ENCODE peak calls at places on chromosomes 4 and X, in five cellular contexts. F is kidney epithelial cell, D is aorta, A is stomach, V is cardiac muscle cell. G is an unnamed sample. For H3K27me3, the result is how much of the 10 kb centered on the place peaks cover.

GRCh38 chr4:101527186-101527585 is 179.9 kb upstream of the PPP3CA start:
- DNase-seq in F (no peak), D (no peak), A (no peak), V (no peak), G (no peak)

GRCh38 chr4:176256921-176257320 is 12.1 kb downstream of the ASB5 start:
- DNase-seq in F (no peak), D (no peak), A (no peak), V (no peak), G (no peak)

GRCh38 chrX:134604701-134605271 is 53.5 kb downstream of the PLAC1 start:
- DNase-seq in F (no peak), D (no peak), A (peak), V (peak), G (no peak)

GRCh38 chr4:140049024-140049923 is 104.7 kb downstream of the MAML3 start:
- DNase-seq in F (no peak), D (no peak), A (peak), V (peak), G (peak)

GRCh38 chr4:74934016-74934821 is 1.3 kb downstream of the PARM1 start:
- DNase-seq in F (no peak), D (peak), A (peak), V (peak), G (peak)

GRCh38 chr4:21819086-21819485 is 129.5 kb downstream of the KCNIP4 start:
- DNase-seq in F (no peak), D (no peak), A (no peak), V (peak), G (no peak)

GRCh38 chr4:70996014-70996353 is 2.5 kb downstream of the DCK start:
- DNase-seq in F (no peak), D (no peak), A (no peak), V (no peak), G (no peak)

GRCh38 chr4:98780111-98780549 is 121.7 kb upstream of the TSPAN5 start:
- DNase-seq in F (no peak), D (no peak), A (no peak), V (peak), G (no peak)

GRCh38 chr4:53804719-53805118 is 213.4 kb upstream of the LNX1 start:
- DNase-seq in F (no peak), D (no peak), A (peak), V (no peak), G (no peak)

GRCh38 chr4:142817442-142817841 is 28.7 kb downstream of the INPP4B start:
- DNase-seq in F (peak), D (no peak), A (no peak), V (no peak), G (peak)

GRCh38 chr4:7240341-7240740 is 48.0 kb downstream of the SORCS2 start:
- DNase-seq in F (no peak), D (no peak), A (no peak), V (no peak), G (no peak)

GRCh38 chrX:155094468-155095061 is 23.3 kb downstream of the BRCC3 start:
- DNase-seq in F (no peak), D (no peak), A (no peak), V (peak), G (no peak)

GRCh38 chr4:13701937-13702446 is 74.5 kb upstream of the BOD1L1 start:
- DNase-seq in F (peak), D (no peak), A (no peak), V (no peak), G (no peak)

GRCh38 chr4:119832731-119833233 is 204.2 kb upstream of the PDE5A start:
- DNase-seq in F (no peak), D (no peak), A (no peak), V (no peak), G (no peak)

GRCh38 chr4:154872198-154872597 is 91.1 kb downstream of the RBM46 start:
- DNase-seq in F (no peak), D (no peak), A (no peak), V (no peak), G (no peak)

GRCh38 chrX:109709129-109709631 is 23.9 kb downstream of the ACSL4 start:
- DNase-seq in F (peak), D (no peak), A (no peak), V (no peak), G (no peak)

GRCh38 chr4:112196446-112196845 is 35.1 kb upstream of the AP1AR start:
- DNase-seq in F (no peak), D (no peak), A (no peak), V (no peak), G (no peak)

GRCh38 chr4:8725071-8725841 is 132.7 kb downstream of the CPZ start:
- DNase-seq in F (no peak), D (peak), A (peak), V (peak), G (peak)

GRCh38 chr4:4397441-4397819 is 10.5 kb downstream of the NSG1 start:
- DNase-seq in F (no peak), D (peak), A (no peak), V (no peak), G (no peak)
- H3K27me3 ChIP-seq in F (under half), D (under half), A (under half), V (under half), G (under half)

GRCh38 chrX:153406903-153407302 is 4.4 kb upstream of the ZFP92 start:
- DNase-seq in F (no peak), D (peak), A (no peak), V (no peak), G (no peak)
- H3K27me3 ChIP-seq in F (under half), D (under half), A (under half), V (under half), G (under half)

GRCh38 chrX:36867143-36867542 is 141.0 kb upstream of the FAM47C start:
- DNase-seq in F (no peak), D (no peak), A (no peak), V (peak), G (no peak)
- H3K27me3 ChIP-seq in F (under half), D (under half), A (under half), V (under half), G (under half)

DNA sequence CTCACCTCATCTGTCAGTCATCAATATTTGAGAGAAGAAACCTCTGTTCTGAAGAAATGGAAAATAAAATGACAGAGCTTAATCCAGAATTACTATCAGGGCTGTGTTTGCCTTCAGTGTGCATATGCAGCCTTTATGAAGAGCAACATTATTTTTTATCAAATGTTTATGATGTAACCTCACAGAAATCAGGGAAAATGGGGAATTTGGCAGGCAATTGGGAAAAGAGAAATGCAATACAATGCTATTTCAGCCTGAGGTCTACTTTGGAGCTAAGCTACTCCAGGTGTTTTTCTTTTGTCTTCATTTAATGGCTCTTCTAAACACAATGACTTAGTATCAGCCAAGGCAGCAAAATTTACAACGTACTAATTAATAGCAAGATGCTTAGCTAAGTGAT is 241.1 kb upstream of the TET2 start:
- DNase-seq in F (no peak), D (no peak), A (no peak), V (no peak), G (no peak)
- H3K27me3 ChIP-seq in F (under half), D (under half), A (under half), V (under half), G (under half)

DNA sequence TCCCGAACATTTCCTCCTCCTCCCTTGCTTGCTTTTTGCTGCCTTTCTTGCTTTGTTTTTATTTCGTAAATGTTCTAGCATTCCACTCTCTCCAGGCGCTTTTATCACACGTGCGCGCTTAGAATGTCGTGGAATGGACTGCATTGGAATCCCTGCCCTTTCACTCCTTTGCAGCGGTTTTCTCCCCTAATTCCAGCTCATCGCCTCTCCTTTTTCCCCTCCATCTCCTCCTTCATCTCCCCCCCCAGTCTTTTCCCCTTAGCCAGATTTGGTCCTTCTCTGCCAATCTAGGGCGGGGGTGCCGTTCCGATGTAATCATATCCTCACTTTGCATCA is 578 bp downstream of the OGT start:
- DNase-seq in F (no peak), D (no peak), A (no peak), V (no peak), G (no peak)
- H3K27me3 ChIP-seq in F (under half), D (under half), A (under half), V (under half), G (under half)

GRCh38 chr4:189506080-189506479 is 434.6 kb upstream of the FRG1 start:
- DNase-seq in F (no peak), D (no peak), A (no peak), V (no peak), G (no peak)
- H3K27me3 ChIP-seq in F (under half), D (under half), A (under half), V (under half), G (under half)

DNA sequence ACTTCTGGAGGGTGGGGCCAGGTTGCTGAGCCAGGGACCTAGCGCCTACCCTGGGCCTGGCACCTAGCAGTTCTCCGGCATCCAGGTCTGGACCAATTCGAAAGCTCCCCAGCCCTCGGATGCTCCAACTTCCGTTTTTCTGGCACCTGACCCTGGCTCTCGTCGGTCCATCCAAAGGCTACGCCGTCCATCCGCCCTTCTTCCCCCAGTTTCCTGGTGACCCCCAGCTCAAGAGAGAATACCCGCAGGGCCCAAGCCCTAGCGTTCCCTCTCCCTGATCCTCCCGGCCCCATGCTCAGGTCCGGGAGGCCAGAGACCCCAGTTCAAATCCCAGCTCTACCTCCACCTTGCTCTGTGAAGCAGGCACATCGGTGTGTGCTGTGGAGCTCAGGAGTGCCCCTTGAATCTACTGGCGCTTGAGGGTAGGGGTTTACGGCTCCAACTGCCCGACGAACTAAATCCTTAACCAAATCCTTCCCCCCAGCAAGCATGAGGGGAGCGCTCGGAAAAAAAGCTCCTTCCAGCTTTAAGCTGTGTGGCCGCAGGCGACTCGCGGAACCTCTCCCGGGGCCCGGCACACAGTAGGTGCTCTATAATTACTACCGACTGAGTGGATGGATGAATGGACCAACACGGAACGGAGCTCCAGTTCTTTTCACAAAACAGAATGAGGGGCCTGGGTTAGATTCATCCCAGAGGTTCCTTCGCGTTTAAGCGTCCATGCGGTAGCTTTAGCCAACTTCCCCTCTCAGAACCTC is 1.1 kb downstream of the CRMP1 start:
- DNase-seq in F (no peak), D (no peak), A (no peak), V (no peak), G (no peak)
- H3K27me3 ChIP-seq in F (half or more), D (under half), A (under half), V (half or more), G (under half)

DNA sequence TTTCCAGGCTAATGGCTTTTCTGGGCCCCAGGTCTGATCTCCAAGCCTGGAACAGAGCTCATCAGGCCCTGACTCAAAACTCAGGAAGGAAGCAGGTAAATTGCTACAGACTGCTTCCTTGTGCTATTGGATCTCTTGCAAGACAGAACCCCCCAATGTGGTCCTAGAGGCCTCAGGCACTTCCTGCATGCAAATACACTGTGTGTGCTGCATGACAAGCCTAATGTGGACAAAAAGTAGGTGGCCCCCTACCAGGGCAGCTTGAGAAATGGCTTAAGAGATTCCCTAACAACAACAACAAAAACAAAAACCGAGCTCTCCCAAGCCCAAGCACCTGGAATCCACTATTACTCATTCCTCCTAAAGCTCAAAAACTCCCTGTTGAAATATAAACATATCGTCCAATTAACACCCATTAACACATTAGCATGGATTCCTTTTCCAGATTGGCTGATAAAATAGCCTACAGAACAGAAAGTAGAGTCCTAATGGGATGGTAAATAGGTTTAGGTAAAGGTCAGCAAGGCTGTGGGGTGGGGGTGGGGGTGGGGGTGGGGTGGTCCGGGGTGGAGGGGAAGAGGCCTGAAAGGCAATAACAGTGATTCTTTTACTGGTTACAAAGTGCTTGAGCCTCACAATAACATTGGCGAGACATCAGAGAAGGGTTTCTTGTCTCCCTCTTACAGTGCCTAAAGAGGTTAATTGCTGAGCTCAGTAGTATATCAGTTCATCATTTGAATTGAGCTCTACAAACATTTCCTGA is 24.1 kb upstream of the FGF16 start:
- DNase-seq in F (no peak), D (no peak), A (no peak), V (no peak), G (no peak)
- H3K27me3 ChIP-seq in F (under half), D (under half), A (under half), V (under half), G (under half)

GRCh38 chrX:13570245-13570573 is 808 bp downstream of the EGFL6 start:
- DNase-seq in F (no peak), D (no peak), A (no peak), V (no peak), G (no peak)

GRCh38 chrX:13569479-13570244 is at the start of gene EGFL6:
- DNase-seq in F (no peak), D (peak), A (no peak), V (peak), G (no peak)

GRCh38 chrX:13574600-13574999 is 5.2 kb downstream of the EGFL6 start:
- DNase-seq in F (no peak), D (no peak), A (no peak), V (no peak), G (no peak)

GRCh38 chrX:13571136-13571535 is 1.7 kb downstream of the EGFL6 start:
- DNase-seq in F (no peak), D (no peak), A (no peak), V (no peak), G (no peak)
- H3K27me3 ChIP-seq in F (under half), D (under half), A (under half), V (half or more), G (under half)